ENCODE peak calls at places on chromosomes 1 and 21, in six cellular contexts. One of them, this sample, is unnamed.

GRCh38 chr1:207941664-207942063 is 30.7 kb upstream of the CD34 start:
- DNase-seq in T-helper 2 cell treated with Interferon-gamma antibody and Interleukin-4, amounts not matched to agents 5 μg/mL and 100 μg/mL, for 36 hours: no peak
- DNase-seq in NCI-H2107: no peak
- DNase-seq in EH: no peak
- DNase-seq in GM04503: no peak
- DNase-seq in GM03348: peak; percentile 26
- DNase-seq in this sample: no peak

GRCh38 chr1:156419863-156420208 is 50.8 kb downstream of the RHBG start:
- DNase-seq in T-helper 2 cell treated with Interferon-gamma antibody and Interleukin-4, amounts not matched to agents 5 μg/mL and 100 μg/mL, for 36 hours: no peak
- DNase-seq in NCI-H2107: no peak
- DNase-seq in EH: no peak
- DNase-seq in GM04503: no peak
- DNase-seq in GM03348: no peak
- DNase-seq in this sample: peak; percentile 48

GRCh38 chr1:230868736-230869385 is 540 bp upstream of the C1orf198 start:
- DNase-seq in T-helper 2 cell treated with Interferon-gamma antibody and Interleukin-4, amounts not matched to agents 5 μg/mL and 100 μg/mL, for 36 hours: no peak
- DNase-seq in NCI-H2107: peak; percentile 55
- DNase-seq in EH: peak; percentile 73
- DNase-seq in GM04503: no peak
- DNase-seq in GM03348: no peak
- DNase-seq in this sample: no peak

GRCh38 chr21:38631676-38632075 is 133.4 kb upstream of the ERG start:
- DNase-seq in T-helper 2 cell treated with Interferon-gamma antibody and Interleukin-4, amounts not matched to agents 5 μg/mL and 100 μg/mL, for 36 hours: no peak
- DNase-seq in NCI-H2107: no peak
- DNase-seq in EH: peak; percentile 37
- DNase-seq in GM04503: no peak
- DNase-seq in GM03348: peak; percentile 60
- DNase-seq in this sample: no peak

GRCh38 chr1:206050655-206051235 is 2.2 kb upstream of the RHEX start:
- DNase-seq in T-helper 2 cell treated with Interferon-gamma antibody and Interleukin-4, amounts not matched to agents 5 μg/mL and 100 μg/mL, for 36 hours: peak; percentile 36
- DNase-seq in NCI-H2107: no peak
- DNase-seq in EH: no peak
- DNase-seq in GM04503: no peak
- DNase-seq in GM03348: no peak
- DNase-seq in this sample: no peak

GRCh38 chr1:167715653-167716302 is 6.0 kb upstream of the MPZL1 start:
- DNase-seq in T-helper 2 cell treated with Interferon-gamma antibody and Interleukin-4, amounts not matched to agents 5 μg/mL and 100 μg/mL, for 36 hours: no peak
- DNase-seq in NCI-H2107: no peak
- DNase-seq in EH: peak; percentile 9
- DNase-seq in GM04503: no peak
- DNase-seq in GM03348: no peak
- DNase-seq in this sample: no peak

GRCh38 chr1:69185378-69185777 is 382.3 kb upstream of the LRRC7 start:
- DNase-seq in T-helper 2 cell treated with Interferon-gamma antibody and Interleukin-4, amounts not matched to agents 5 μg/mL and 100 μg/mL, for 36 hours: no peak
- DNase-seq in NCI-H2107: no peak
- DNase-seq in EH: no peak
- DNase-seq in GM04503: no peak
- DNase-seq in GM03348: no peak
- DNase-seq in this sample: no peak

GRCh38 chr1:168582690-168583325 is 6.4 kb downstream of the XCL1 start:
- DNase-seq in T-helper 2 cell treated with Interferon-gamma antibody and Interleukin-4, amounts not matched to agents 5 μg/mL and 100 μg/mL, for 36 hours: no peak
- DNase-seq in NCI-H2107: no peak
- DNase-seq in EH: peak; percentile 15
- DNase-seq in GM04503: peak; percentile 32
- DNase-seq in GM03348: peak; percentile 65
- DNase-seq in this sample: no peak

GRCh38 chr1:19460535-19461351 is 24.6 kb downstream of the CAPZB start:
- DNase-seq in T-helper 2 cell treated with Interferon-gamma antibody and Interleukin-4, amounts not matched to agents 5 μg/mL and 100 μg/mL, for 36 hours: no peak
- DNase-seq in NCI-H2107: no peak
- DNase-seq in EH: no peak
- DNase-seq in GM04503: no peak
- DNase-seq in GM03348: no peak
- DNase-seq in this sample: no peak

GRCh38 chr1:201020647-201021332 is 2.7 kb downstream of the KIF21B start:
- DNase-seq in T-helper 2 cell treated with Interferon-gamma antibody and Interleukin-4, amounts not matched to agents 5 μg/mL and 100 μg/mL, for 36 hours: peak; percentile 30
- DNase-seq in NCI-H2107: no peak
- DNase-seq in EH: peak; percentile 27
- DNase-seq in GM04503: no peak
- DNase-seq in GM03348: no peak
- DNase-seq in this sample: no peak

GRCh38 chr1:180198186-180198585 is 31.9 kb upstream of the LHX4 start:
- DNase-seq in T-helper 2 cell treated with Interferon-gamma antibody and Interleukin-4, amounts not matched to agents 5 μg/mL and 100 μg/mL, for 36 hours: no peak
- DNase-seq in NCI-H2107: no peak
- DNase-seq in EH: no peak
- DNase-seq in GM04503: no peak
- DNase-seq in GM03348: no peak
- DNase-seq in this sample: no peak